ENCODE peak calls at places on chromosomes 7 and 10, in five cellular contexts. E is Caco-2, I is HFF-Myc, Y is A549, X is NB4. U is an unnamed sample.

GRCh38 chr10:33875924-33876323 is 541.5 kb upstream of the NRP1 start:
- DNase-seq in E (no peak), Y (no peak), X (no peak), I (no peak), U (no peak)

GRCh38 chr10:47061776-47062175 is 150.5 kb downstream of the PTPN20 start:
- DNase-seq in E (no peak), X (no peak), I (no peak), Y (no peak), U (no peak)

GRCh38 chr10:86110156-86110786 is 256.3 kb downstream of the GRID1 start:
- DNase-seq in E (no peak), I (no peak), X (no peak), Y (no peak), U (no peak)

GRCh38 chr7:55476071-55476803 is 96.1 kb downstream of the VOPP1 start:
- DNase-seq in Y (no peak), E (no peak), X (no peak), I (no peak), U (peak; percentile 82)

GRCh38 chr10:122050811-122051210 is 61.8 kb downstream of the TACC2 start:
- DNase-seq in E (no peak), Y (no peak), I (no peak), X (peak; percentile 19), U (no peak)

GRCh38 chr7:22630069-22630468 is 96.9 kb upstream of the IL6 start:
- DNase-seq in Y (no peak), I (no peak), E (no peak), X (no peak), U (no peak)

GRCh38 chr10:65143723-65144122 is 1622.5 kb downstream of the REEP3 start:
- DNase-seq in E (no peak), X (no peak), I (no peak), Y (no peak), U (no peak)

GRCh38 chr10:77609781-77610272 is 27.8 kb downstream of the KCNMA1 start:
- DNase-seq in I (no peak), E (no peak), X (peak; percentile 26), Y (no peak), U (peak; percentile 80)

GRCh38 chr10:118027397-118027796 is 19.3 kb downstream of the RAB11FIP2 start:
- DNase-seq in Y (no peak), E (no peak), I (no peak), X (no peak), U (no peak)

DNA sequence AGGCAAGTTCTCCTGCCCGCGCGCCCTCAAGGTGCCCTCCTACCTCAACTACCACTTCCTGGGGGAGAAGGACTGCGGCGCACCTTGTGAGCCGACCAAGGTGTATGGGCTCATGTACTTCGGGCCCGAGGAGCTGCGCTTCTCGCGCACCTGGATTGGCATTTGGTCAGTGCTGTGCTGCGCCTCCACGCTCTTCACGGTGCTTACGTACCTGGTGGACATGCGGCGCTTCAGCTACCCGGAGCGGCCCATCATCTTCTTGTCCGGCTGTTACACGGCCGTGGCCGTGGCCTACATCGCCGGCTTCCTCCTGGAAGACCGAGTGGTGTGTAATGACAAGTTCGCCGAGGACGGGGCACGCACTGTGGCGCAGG is 1.4 kb downstream of the FZD1 start:
- DNase-seq in X (no peak), I (no peak), E (no peak), Y (no peak), U (peak; percentile 16)
- H3K4me3 ChIP-seq in X (no peak overlapping the region), I (peak overlapping the region; percentile 61), E (no peak overlapping the region), Y (peak overlapping the region; percentile 91), U (peak overlapping the region; percentile 73)

DNA sequence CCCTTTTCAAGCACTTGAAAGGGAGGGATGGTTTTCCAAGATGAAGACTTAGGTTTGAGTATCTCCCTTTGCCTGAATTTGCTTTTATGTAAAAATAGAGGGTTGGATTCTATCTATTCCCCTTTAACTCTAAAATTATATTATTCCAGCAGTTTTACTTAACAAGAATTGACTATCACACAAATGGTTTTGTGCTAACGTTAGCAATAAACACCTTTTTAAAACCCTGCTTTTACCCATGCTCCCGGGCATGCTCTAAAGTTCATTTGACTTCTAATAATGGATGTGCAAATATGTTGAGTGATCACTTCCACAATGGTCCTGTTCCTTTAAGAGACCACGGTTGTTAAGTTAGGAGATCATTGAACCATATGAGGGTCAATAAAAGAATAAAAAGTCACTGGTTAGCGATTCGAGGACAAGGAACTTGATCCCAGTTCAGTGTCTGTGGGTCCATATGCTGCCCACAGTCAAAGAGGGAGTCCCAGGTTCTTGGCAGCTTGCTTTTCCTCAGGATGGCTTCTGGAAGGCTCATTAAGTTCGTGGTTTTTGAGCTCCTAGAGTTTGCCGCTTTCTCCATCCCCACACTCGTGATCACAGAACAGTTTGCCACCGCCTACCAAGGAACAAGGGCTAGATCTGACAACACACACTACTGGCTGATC is at the start of gene TMEM236:
- DNase-seq in I (no peak), Y (no peak), X (no peak), E (no peak), U (no peak)
- H3K4me3 ChIP-seq in I (no peak within 1 kb of the TSS), Y (no peak within 1 kb of the TSS), X (no peak within 1 kb of the TSS), E (no peak within 1 kb of the TSS), U (no peak within 1 kb of the TSS)

DNA sequence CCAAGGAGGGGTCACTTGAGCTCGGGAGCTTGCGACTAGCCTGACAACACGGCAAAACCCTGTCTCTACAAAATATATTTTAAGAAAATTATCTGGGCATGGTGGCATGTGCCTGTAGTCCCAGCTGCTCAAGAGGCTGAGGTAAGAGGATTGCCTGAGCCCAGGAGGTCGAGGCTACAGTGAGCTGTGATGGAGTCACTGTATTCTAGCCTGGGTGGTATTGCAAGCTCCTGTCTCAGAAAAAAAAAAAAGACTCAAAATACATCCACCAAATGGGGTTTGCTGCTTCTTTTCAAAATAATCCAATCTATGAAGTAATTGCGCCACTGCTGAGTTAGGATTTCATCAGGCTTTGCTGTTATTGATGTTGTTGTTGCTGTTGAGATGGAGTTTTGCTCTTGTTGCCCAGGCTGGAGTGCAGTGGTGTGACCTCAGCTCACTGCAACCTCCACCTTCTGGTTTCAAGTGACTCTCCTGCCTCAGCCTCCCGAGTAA is 11.1 kb upstream of the VIM start:
- DNase-seq in X (peak; percentile 34), Y (no peak), I (no peak), E (no peak), U (no peak)
- H3K4me3 ChIP-seq in X (peak overlapping the region; percentile 30), Y (no peak overlapping the region), I (no peak overlapping the region), E (no peak overlapping the region), U (no peak overlapping the region)

DNA sequence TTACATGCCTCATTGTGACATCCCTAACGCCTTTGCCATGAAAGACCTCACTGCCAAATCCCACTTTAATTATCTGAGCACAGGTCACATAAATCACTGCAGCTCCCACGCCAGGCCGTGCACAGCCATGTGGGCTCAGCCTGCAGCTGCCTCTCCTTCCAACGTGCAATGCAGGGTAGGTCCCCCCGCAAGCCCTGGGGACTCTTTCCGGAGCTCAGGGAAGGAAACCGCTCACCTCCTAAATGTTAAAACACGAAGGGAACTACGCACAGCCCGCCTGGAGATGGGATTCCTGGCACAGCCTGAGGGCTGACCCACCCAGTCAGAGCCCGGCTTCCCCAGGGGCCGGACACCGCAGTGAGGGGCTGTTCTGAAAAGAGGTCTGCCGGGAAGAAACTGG is 128.0 kb downstream of the MAD1L1 start:
- DNase-seq in X (peak; percentile 69), Y (no peak), E (no peak), I (no peak), U (no peak)
- H3K4me3 ChIP-seq in X (peak overlapping the region; percentile 41), Y (no peak overlapping the region), E (no peak overlapping the region), I (no peak overlapping the region), U (no peak overlapping the region)

DNA sequence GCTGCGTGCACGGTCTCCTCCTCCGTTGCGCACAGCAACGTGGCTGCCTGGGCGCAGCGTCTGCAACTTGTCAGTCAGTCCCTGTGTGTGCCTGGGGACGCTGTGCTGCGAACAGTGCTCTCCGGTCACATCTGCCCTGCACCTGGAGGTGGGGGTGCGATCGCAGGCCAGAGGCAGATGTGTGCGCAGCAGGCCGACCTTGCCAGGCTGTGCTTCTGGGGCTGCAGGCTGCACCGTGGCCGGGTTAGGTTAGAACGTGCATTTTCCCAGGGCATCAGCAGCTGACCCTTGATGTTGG is 8.2 kb upstream of the GET4 start:
- DNase-seq in I (peak; percentile 54), Y (no peak), X (no peak), E (no peak), U (no peak)
- H3K4me3 ChIP-seq in I (no peak overlapping the region), Y (no peak overlapping the region), X (no peak overlapping the region), E (no peak overlapping the region), U (no peak overlapping the region)

U was measured in choroid plexus epithelial cell.